ENCODE peak calls at places on chromosomes 3 and 15, in six cellular contexts. One of them, this sample, is unnamed.

GRCh38 chr15:70853855-70854668 is at the start of gene LARP6:
- DNase-seq in stimulated activated CD4-positive, alpha-beta T cell treated with anti-CD3 and anti-CD28 coated beads, Interleukin-15, amount 100 ng/mL, for 24 hours: peak; percentile 49
- DNase-seq in heart left ventricle: peak; percentile 76
- DNase-seq in AG09309: no peak
- DNase-seq in astrocyte of the spinal cord: peak; percentile 76
- DNase-seq in GM13977: peak; percentile 81
- DNase-seq in this sample: peak; percentile 38

GRCh38 chr3:120284702-120285507 is at the start of gene GPR156:
- DNase-seq in stimulated activated CD4-positive, alpha-beta T cell treated with anti-CD3 and anti-CD28 coated beads, Interleukin-15, amount 100 ng/mL, for 24 hours: peak; percentile 14
- DNase-seq in heart left ventricle: no peak
- DNase-seq in AG09309: no peak
- DNase-seq in astrocyte of the spinal cord: no peak
- DNase-seq in GM13977: peak; percentile 48
- DNase-seq in this sample: no peak

GRCh38 chr3:84717894-84718293 is 240.9 kb upstream of the CADM2 start:
- DNase-seq in stimulated activated CD4-positive, alpha-beta T cell treated with anti-CD3 and anti-CD28 coated beads, Interleukin-15, amount 100 ng/mL, for 24 hours: no peak
- DNase-seq in heart left ventricle: no peak
- DNase-seq in AG09309: no peak
- DNase-seq in astrocyte of the spinal cord: no peak
- DNase-seq in GM13977: no peak
- DNase-seq in this sample: peak; percentile 46

GRCh38 chr3:185335799-185336198 is 27.1 kb upstream of the MAP3K13 start:
- DNase-seq in stimulated activated CD4-positive, alpha-beta T cell treated with anti-CD3 and anti-CD28 coated beads, Interleukin-15, amount 100 ng/mL, for 24 hours: no peak
- DNase-seq in heart left ventricle: no peak
- DNase-seq in AG09309: peak; percentile 17
- DNase-seq in astrocyte of the spinal cord: peak; percentile 51
- DNase-seq in GM13977: no peak
- DNase-seq in this sample: no peak

GRCh38 chr3:131688370-131688769 is 185.6 kb upstream of the MRPL3 start:
- DNase-seq in stimulated activated CD4-positive, alpha-beta T cell treated with anti-CD3 and anti-CD28 coated beads, Interleukin-15, amount 100 ng/mL, for 24 hours: no peak
- DNase-seq in heart left ventricle: no peak
- DNase-seq in AG09309: peak; percentile 32
- DNase-seq in astrocyte of the spinal cord: peak; percentile 51
- DNase-seq in GM13977: no peak
- DNase-seq in this sample: no peak

GRCh38 chr15:23570466-23570865 is 5.0 kb downstream of the MKRN3 start:
- DNase-seq in stimulated activated CD4-positive, alpha-beta T cell treated with anti-CD3 and anti-CD28 coated beads, Interleukin-15, amount 100 ng/mL, for 24 hours: no peak
- DNase-seq in heart left ventricle: no peak
- DNase-seq in AG09309: no peak
- DNase-seq in astrocyte of the spinal cord: peak; percentile 17
- DNase-seq in GM13977: no peak
- DNase-seq in this sample: no peak

GRCh38 chr3:111603679-111604643 is 8.8 kb upstream of the ZBED2 start:
- DNase-seq in stimulated activated CD4-positive, alpha-beta T cell treated with anti-CD3 and anti-CD28 coated beads, Interleukin-15, amount 100 ng/mL, for 24 hours: peak; percentile 58
- DNase-seq in heart left ventricle: no peak
- DNase-seq in AG09309: no peak
- DNase-seq in astrocyte of the spinal cord: no peak
- DNase-seq in GM13977: no peak
- DNase-seq in this sample: no peak

GRCh38 chr3:197394464-197395321 is 96.3 kb upstream of the DLG1 start:
- DNase-seq in stimulated activated CD4-positive, alpha-beta T cell treated with anti-CD3 and anti-CD28 coated beads, Interleukin-15, amount 100 ng/mL, for 24 hours: peak; percentile 69
- DNase-seq in heart left ventricle: peak; percentile 67
- DNase-seq in AG09309: peak; percentile 100
- DNase-seq in astrocyte of the spinal cord: peak; percentile 100
- DNase-seq in GM13977: peak; percentile 80
- DNase-seq in this sample: peak; percentile 72

GRCh38 chr3:48180021-48180420 is 8.2 kb downstream of the CDC25A start:
- DNase-seq in stimulated activated CD4-positive, alpha-beta T cell treated with anti-CD3 and anti-CD28 coated beads, Interleukin-15, amount 100 ng/mL, for 24 hours: no peak
- DNase-seq in heart left ventricle: no peak
- DNase-seq in AG09309: no peak
- DNase-seq in astrocyte of the spinal cord: no peak
- DNase-seq in GM13977: no peak
- DNase-seq in this sample: no peak

GRCh38 chr3:10495003-10495402 is 10.4 kb downstream of the ATP2B2 start:
- DNase-seq in stimulated activated CD4-positive, alpha-beta T cell treated with anti-CD3 and anti-CD28 coated beads, Interleukin-15, amount 100 ng/mL, for 24 hours: no peak
- DNase-seq in heart left ventricle: peak; percentile 51
- DNase-seq in AG09309: no peak
- DNase-seq in astrocyte of the spinal cord: peak; percentile 36
- DNase-seq in GM13977: no peak
- DNase-seq in this sample: no peak

This sample was measured in G401.